ENCODE peak calls at places on chromosomes 7 and 10, in six cellular contexts. N is fibroblast of lung; R is left ventricle myocardium inferior; P is psoas muscle; A is CD8-positive, alpha-beta T cell; O is tibial artery. M is an unnamed sample.

GRCh38 chr10:110636932-110637557 is 7.1 kb upstream of the RBM20 start:
- DNase-seq in N (no peak), R (peak), P (peak), A (no peak), O (no peak), M (peak)

GRCh38 chr7:122883049-122883670 is 3.1 kb downstream of the CADPS2 start:
- DNase-seq in N (no peak), R (no peak), P (no peak), A (no peak), O (no peak), M (no peak)

GRCh38 chr7:730501-731439 is 3.7 kb upstream of the PRKAR1B start:
- DNase-seq in N (no peak), R (no peak), P (peak), A (no peak), O (no peak), M (peak)

GRCh38 chr7:34757570-34758110 is 99.6 kb downstream of the NPSR1 start:
- DNase-seq in N (no peak), R (no peak), P (no peak), A (no peak), O (no peak), M (no peak)

GRCh38 chr7:138954545-138955475 is 26.4 kb downstream of the KIAA1549 start:
- DNase-seq in N (no peak), R (no peak), P (no peak), A (no peak), O (no peak), M (no peak)

GRCh38 chr10:12634532-12634931 is 285.2 kb downstream of the CAMK1D start:
- DNase-seq in N (no peak), R (no peak), P (no peak), A (no peak), O (no peak), M (no peak)

GRCh38 chr7:134470864-134471263 is 12.0 kb upstream of the AKR1B1 start:
- DNase-seq in N (peak), R (no peak), P (no peak), A (no peak), O (no peak), M (no peak)

GRCh38 chr7:135253851-135254815 is 20.5 kb downstream of the STRA8 start:
- DNase-seq in N (peak), R (peak), P (peak), A (no peak), O (peak), M (peak)

GRCh38 chr7:73824986-73825385 is 5.8 kb upstream of the CLDN4 start:
- DNase-seq in N (no peak), R (no peak), P (no peak), A (no peak), O (peak), M (no peak)

GRCh38 chr7:101614939-101615302 is 14.2 kb downstream of the MYL10 start:
- DNase-seq in N (no peak), R (no peak), P (no peak), A (no peak), O (peak), M (no peak)

GRCh38 chr10:68348265-68348741 is 15.6 kb upstream of the PBLD start:
- DNase-seq in N (peak), R (no peak), P (no peak), A (peak), O (no peak), M (no peak)

GRCh38 chr7:133602291-133602690 is 349.4 kb downstream of the EXOC4 start:
- DNase-seq in N (peak), R (no peak), P (no peak), A (no peak), O (no peak), M (no peak)

GRCh38 chr7:158495780-158496179 is 91.8 kb downstream of the PTPRN2 start:
- DNase-seq in N (no peak), R (no peak), P (no peak), A (no peak), O (no peak), M (no peak)

GRCh38 chr10:132943555-132944404 is 1.4 kb upstream of the CFAP46 start:
- DNase-seq in N (no peak), R (no peak), P (no peak), A (no peak), O (no peak), M (no peak)

GRCh38 chr10:62742447-62743105 is 61.9 kb upstream of the ADO start:
- DNase-seq in N (peak), R (no peak), P (no peak), A (no peak), O (no peak), M (no peak)

GRCh38 chr7:6417408-6417807 is 30.3 kb downstream of the DAGLB start:
- DNase-seq in N (no peak), R (no peak), P (no peak), A (no peak), O (no peak), M (no peak)

GRCh38 chr10:31059323-31059722 is 27.7 kb upstream of the ZNF438 start:
- DNase-seq in N (no peak), R (no peak), P (no peak), A (no peak), O (no peak), M (no peak)

GRCh38 chr7:102424129-102424551 is 9.2 kb upstream of the ORAI2 start:
- DNase-seq in N (no peak), R (no peak), P (no peak), A (no peak), O (no peak), M (no peak)

GRCh38 chr10:96642530-96642929 is 55.7 kb upstream of the TM9SF3 start:
- DNase-seq in N (no peak), R (no peak), P (no peak), A (no peak), O (no peak), M (no peak)

GRCh38 chr10:132178885-132179545 is 7.7 kb upstream of the DPYSL4 start:
- DNase-seq in N (no peak), R (no peak), P (peak), A (no peak), O (no peak), M (no peak)

GRCh38 chr7:27046854-27047549 is 48.8 kb downstream of the HOXA1 start:
- DNase-seq in N (peak), R (no peak), P (no peak), A (no peak), O (no peak), M (no peak)

GRCh38 chr7:100745184-100745583 is 11.8 kb downstream of the ZAN start:
- DNase-seq in N (peak), R (peak), P (no peak), A (peak), O (peak), M (peak)

GRCh38 chr10:101014966-101015581 is 15.5 kb downstream of the LZTS2 start:
- DNase-seq in N (peak), R (no peak), P (peak), A (no peak), O (no peak), M (no peak)

GRCh38 chr10:106083572-106083971 is 1080.9 kb downstream of the SORCS1 start:
- DNase-seq in N (no peak), R (no peak), P (no peak), A (no peak), O (no peak), M (no peak)
- H3K27ac ChIP-seq in N (no peak), R (no peak), P (no peak), A (no peak), O (no peak), M (no peak)

GRCh38 chr10:93461124-93461806 is 20.9 kb downstream of the MYOF start:
- DNase-seq in N (no peak), R (no peak), P (no peak), A (no peak), O (no peak), M (peak)
- H3K27ac ChIP-seq in N (peak), R (peak), P (no peak), A (no peak), O (peak), M (peak)

DNA sequence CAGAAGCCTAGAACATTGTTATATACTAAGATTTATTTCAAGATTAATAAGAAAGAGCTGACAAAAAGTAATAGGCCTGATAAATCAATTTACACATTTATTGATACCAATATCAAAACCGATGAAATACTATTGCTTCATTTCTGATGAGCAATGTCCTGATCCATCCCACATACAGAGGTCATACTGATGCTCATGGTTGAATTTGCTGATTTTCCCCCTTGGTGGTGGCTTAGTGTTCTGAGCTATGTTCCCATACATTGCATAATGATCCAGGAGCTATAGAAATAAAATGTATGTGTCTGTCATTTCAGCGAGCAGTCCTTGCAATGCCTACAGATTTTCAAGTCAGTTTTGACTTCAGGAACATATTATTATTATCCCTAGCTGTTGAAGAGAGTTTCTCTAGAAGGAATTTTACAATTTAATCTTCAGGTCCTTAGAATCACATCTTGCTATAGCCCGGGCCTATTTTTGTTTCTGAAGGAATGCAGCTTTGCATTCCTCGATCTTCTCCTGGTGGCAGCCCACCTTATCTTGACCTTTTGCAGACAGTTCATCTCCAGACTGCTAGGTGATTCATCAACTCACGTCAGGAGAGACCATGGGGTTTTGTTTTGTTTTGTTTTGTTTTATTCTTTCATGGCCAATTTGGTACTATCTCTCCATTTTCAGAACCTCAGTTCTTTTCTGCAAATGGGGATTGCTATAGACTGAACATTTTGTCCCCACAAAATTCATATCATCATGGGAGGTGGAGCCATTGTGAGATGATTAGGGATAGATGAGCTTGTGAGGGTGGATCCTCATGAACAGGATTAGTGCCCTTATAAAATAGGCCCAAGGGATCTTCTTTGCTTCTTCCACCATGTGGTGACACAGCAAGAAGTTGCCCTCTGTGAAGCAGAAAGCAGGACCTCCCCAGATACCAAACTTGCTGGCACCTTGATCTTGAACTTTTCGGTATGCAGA is 465.6 kb upstream of the IGFBP3 start:
- DNase-seq in N (no peak), R (no peak), P (no peak), A (no peak), O (no peak), M (no peak)
- H3K27ac ChIP-seq in N (peak), R (no peak), P (no peak), A (no peak), O (no peak), M (no peak)

GRCh38 chr7:24970676-24971075 is 9.3 kb downstream of the OSBPL3 start:
- DNase-seq in N (peak), R (no peak), P (no peak), A (no peak), O (no peak), M (no peak)
- H3K27ac ChIP-seq in N (peak), R (no peak), P (peak), A (no peak), O (no peak), M (no peak)

GRCh38 chr7:150854066-150855000 is 2.0 kb downstream of the AOC1 start:
- DNase-seq in N (no peak), R (no peak), P (no peak), A (no peak), O (no peak), M (peak)

GRCh38 chr7:150850273-150850672 is 2.0 kb upstream of the AOC1 start:
- DNase-seq in N (no peak), R (no peak), P (no peak), A (no peak), O (no peak), M (no peak)

GRCh38 chr7:150852371-150852905 is at the start of gene AOC1:
- DNase-seq in N (no peak), R (no peak), P (no peak), A (no peak), O (no peak), M (peak)

GRCh38 chr7:150849204-150849775 is 3.0 kb upstream of the AOC1 start:
- DNase-seq in N (no peak), R (no peak), P (no peak), A (no peak), O (no peak), M (peak)

DNA sequence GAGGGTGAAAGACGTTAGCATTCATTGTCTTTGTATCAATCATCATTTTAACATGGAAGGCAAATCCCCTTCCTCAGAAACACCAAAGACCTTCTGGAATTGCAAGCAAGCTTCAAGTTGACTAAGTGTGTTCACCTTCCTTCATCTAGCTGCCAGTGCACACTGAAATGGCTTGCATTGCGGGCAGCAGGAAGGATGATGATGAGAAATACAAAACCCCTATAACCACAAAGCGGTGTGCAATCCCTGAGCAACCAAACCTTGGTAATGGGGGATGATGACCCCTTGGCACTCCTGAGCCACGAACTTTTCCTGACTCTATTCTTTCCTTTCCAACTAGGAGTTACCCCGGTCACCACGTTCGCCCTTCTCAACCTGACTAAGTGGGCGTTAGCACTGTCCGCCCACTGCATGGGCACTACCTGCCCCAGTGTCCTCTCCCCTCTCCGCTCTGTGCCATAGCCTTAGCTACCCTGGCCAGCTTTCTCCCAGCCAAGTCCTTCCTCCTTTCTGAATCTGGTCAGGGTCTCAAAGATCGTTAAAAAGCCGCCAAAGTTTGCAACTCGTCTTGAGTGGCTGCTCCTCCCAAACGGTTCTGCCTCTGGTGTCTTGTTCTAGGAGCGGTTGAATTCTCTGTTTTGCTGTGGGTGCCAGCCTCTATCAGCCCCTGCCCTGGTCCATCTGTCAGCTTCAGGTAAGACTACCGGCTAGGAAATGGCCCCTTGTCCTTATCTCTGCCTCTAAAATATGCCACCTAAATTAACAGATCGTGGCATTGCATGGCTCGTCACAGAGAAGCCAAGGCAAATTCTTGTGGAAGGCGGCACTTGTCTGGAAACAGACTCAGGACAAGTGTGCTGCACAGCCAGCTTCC is 583 bp upstream of the AOC1 start:
- DNase-seq in N (no peak), R (no peak), P (no peak), A (no peak), O (no peak), M (peak)
- H3K27ac ChIP-seq in N (no peak), R (no peak), P (no peak), A (no peak), O (no peak), M (no peak)